ENCODE peak calls at places on chromosomes 6 and 20, in ten cellular contexts. C is OCI-LY7, F is H1, D is H9, X is fibroblast of lung, Z is A549, M is PC-3, A is mesendoderm, E is hepatocyte, P is PC-9. W is an unnamed sample.
A peak's percentile ranks its signal among the peaks of the same experiment; 100 is the strongest.

GRCh38 chr6:42359021-42359420 is 92.7 kb downstream of the TRERF1 start:
- DNase-seq in C (no peak), F (no peak), D (no peak), X (no peak), Z (no peak), M (peak; percentile 23), A (no peak), E (no peak), P (no peak), W (no peak)

GRCh38 chr6:6604566-6604965 is 16.0 kb downstream of the LY86 start:
- DNase-seq in C (no peak), F (no peak), D (no peak), X (no peak), Z (no peak), M (no peak), A (no peak), E (no peak), P (no peak), W (no peak)

GRCh38 chr20:47075263-47075662 is 180.6 kb downstream of the EYA2 start:
- DNase-seq in C (no peak), F (no peak), D (no peak), X (no peak), Z (no peak), M (no peak), A (no peak), E (no peak), P (no peak), W (no peak)

GRCh38 chr6:138331444-138331843 is 46.3 kb upstream of the SMIM28 start:
- DNase-seq in C (no peak), F (no peak), D (no peak), X (no peak), Z (no peak), M (no peak), A (peak; percentile 79), E (no peak), P (no peak), W (no peak)

GRCh38 chr6:10404799-10405524 is 9.9 kb downstream of the TFAP2A start:
- DNase-seq in C (no peak), F (no peak), D (no peak), X (no peak), Z (no peak), M (peak; percentile 12), A (no peak), E (no peak), P (no peak), W (no peak)

GRCh38 chr6:37575221-37575620 is 75.5 kb upstream of the CCDC167 start:
- DNase-seq in C (no peak), F (no peak), D (no peak), X (no peak), Z (no peak), M (no peak), A (no peak), E (no peak), P (no peak), W (no peak)

GRCh38 chr6:168095741-168096250 is 16.8 kb upstream of the FRMD1 start:
- DNase-seq in C (no peak), F (no peak), D (no peak), X (no peak), Z (no peak), M (no peak), A (no peak), E (no peak), P (no peak), W (no peak)

GRCh38 chr6:39887692-39888450 is 46.4 kb downstream of the MOCS1 start:
- DNase-seq in C (no peak), F (no peak), D (no peak), X (peak; percentile 91), Z (peak; percentile 9), M (peak; percentile 7), A (peak; percentile 92), E (peak; percentile 86), P (no peak), W (peak; percentile 22)

GRCh38 chr6:118768904-118769325 is 117.5 kb upstream of the CEP85L start:
- DNase-seq in C (no peak), F (no peak), D (no peak), X (no peak), Z (no peak), M (peak; percentile 67), A (no peak), E (no peak), P (no peak), W (no peak)

GRCh38 chr6:3919130-3919628 is 70.0 kb downstream of the FAM50B start:
- DNase-seq in C (no peak), F (no peak), D (no peak), X (peak; percentile 19), Z (peak; percentile 12), M (no peak), A (peak; percentile 86), E (no peak), P (peak; percentile 48), W (peak; percentile 86)

GRCh38 chr6:82775361-82775760 is 290.3 kb downstream of the UBE3D start:
- DNase-seq in C (no peak), F (no peak), D (no peak), X (no peak), Z (no peak), M (peak; percentile 12), A (no peak), E (no peak), P (no peak), W (no peak)

DNA sequence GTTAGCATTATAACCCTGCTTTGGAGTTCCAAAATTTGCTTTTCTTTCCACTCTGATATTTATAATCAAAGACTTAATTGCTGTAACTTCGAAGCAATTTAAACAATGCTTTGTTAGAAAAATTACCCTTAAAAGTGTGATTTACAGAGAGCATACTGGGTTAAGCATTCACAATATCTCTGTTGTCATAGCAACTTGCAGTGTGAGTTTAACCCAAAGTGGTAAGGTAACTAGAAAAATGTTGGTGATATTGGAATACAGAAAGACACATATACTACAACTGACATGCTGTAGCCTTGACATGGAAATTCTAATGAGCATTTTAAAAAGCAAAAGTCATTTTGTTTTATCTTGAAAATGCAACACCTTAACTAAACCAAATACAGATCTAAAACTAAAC is 70.4 kb upstream of the SMLR1 start:
- DNase-seq in C (no peak), F (no peak), D (no peak), X (no peak), Z (no peak), M (no peak), A (no peak), E (no peak), P (no peak), W (no peak)
- H3K4me2 ChIP-seq in C (no peak overlapping the region), F (no peak overlapping the region), D (no peak overlapping the region), X (no peak overlapping the region), Z (no peak overlapping the region), M (no peak overlapping the region), A (no peak overlapping the region), E (no peak overlapping the region), P (no peak overlapping the region), W (no peak overlapping the region)

GRCh38 chr20:58855506-58856314 is 3.2 kb downstream of the GNAS start:
- DNase-seq in C (no peak), F (no peak), D (no peak), X (no peak), Z (no peak), M (peak; percentile 68), A (no peak), E (no peak), P (peak; percentile 74), W (peak; percentile 87)
- H3K4me2 ChIP-seq in C (no peak overlapping the region), F (peak overlapping the region; percentile 71), D (peak overlapping the region; percentile 54), X (peak overlapping the region; percentile 5), Z (no peak overlapping the region), M (peak overlapping the region; percentile 87), A (no peak overlapping the region), E (peak overlapping the region; percentile 80), P (peak overlapping the region; percentile 79), W (peak overlapping the region; percentile 70)

GRCh38 chr20:49281913-49282467 is 4.1 kb upstream of the ZNFX1 start:
- DNase-seq in C (no peak), F (no peak), D (no peak), X (no peak), Z (no peak), M (no peak), A (peak; percentile 22), E (no peak), P (no peak), W (no peak)
- H3K4me2 ChIP-seq in C (peak overlapping the region; percentile 95), F (peak overlapping the region; percentile 97), D (peak overlapping the region; percentile 100), X (peak overlapping the region; percentile 30), Z (peak overlapping the region; percentile 97), M (peak overlapping the region; percentile 89), A (peak overlapping the region; percentile 97), E (peak overlapping the region; percentile 88), P (peak overlapping the region; percentile 92), W (peak overlapping the region; percentile 49)

GRCh38 chr20:58640446-58640845 is 10.6 kb upstream of the STX16 start:
- DNase-seq in C (no peak), F (no peak), D (no peak), X (no peak), Z (no peak), M (peak; percentile 56), A (no peak), E (no peak), P (peak; percentile 26), W (peak; percentile 50)
- H3K4me2 ChIP-seq in C (no peak overlapping the region), F (no peak overlapping the region), D (no peak overlapping the region), X (no peak overlapping the region), Z (no peak overlapping the region), M (peak overlapping the region; percentile 7), A (no peak overlapping the region), E (no peak overlapping the region), P (peak overlapping the region; percentile 14), W (no peak overlapping the region)

DNA sequence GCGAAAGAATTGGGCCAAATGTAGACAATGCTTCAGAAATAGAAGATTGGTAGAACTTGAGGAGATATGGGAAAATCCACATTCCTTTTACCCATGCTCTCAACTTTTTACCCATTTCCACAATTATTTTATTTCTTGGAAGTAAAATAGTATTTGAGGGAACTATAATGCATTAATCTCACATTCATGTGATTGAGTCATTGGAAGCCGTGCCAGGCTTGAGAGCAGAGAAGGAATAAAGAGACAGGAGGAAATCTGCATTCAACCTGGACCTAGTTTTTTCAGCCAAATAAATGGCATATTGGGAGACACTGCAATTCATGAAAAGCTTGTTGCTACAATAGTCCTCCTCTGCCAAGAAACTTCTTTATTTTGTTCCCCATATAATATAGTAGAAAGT is 2.8 kb upstream of the NUP153 start:
- DNase-seq in C (no peak), F (no peak), D (no peak), X (no peak), Z (no peak), M (no peak), A (no peak), E (no peak), P (no peak), W (no peak)
- H3K4me2 ChIP-seq in C (no peak overlapping the region), F (no peak overlapping the region), D (no peak overlapping the region), X (no peak overlapping the region), Z (no peak overlapping the region), M (no peak overlapping the region), A (no peak overlapping the region), E (no peak overlapping the region), P (no peak overlapping the region), W (no peak overlapping the region)

DNA sequence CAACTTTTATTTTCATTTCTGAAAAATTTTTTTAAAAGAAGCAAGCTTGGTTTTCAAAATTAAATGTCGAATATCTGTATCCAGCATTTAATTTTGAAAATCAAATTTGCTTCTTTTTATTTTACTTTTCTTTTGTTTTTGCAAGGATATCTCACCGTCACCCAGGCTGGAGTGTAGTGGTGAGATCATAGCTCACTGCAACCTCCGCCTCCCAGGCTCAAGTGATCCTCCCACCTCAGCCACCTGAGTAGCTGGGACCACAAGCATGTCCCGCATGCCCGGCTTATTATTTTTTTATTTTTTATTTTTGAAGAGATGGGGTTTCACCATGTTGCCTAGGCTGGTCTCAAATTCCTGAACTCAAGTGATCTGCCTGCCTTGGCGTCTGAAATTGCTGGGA is 17.0 kb upstream of the EPB41L2 start:
- DNase-seq in C (no peak), F (no peak), D (no peak), X (no peak), Z (no peak), M (no peak), A (no peak), E (no peak), P (no peak), W (no peak)
- H3K4me2 ChIP-seq in C (no peak overlapping the region), F (no peak overlapping the region), D (no peak overlapping the region), X (no peak overlapping the region), Z (no peak overlapping the region), M (no peak overlapping the region), A (no peak overlapping the region), E (no peak overlapping the region), P (no peak overlapping the region), W (no peak overlapping the region)

GRCh38 chr6:134446901-134447300 is 129.0 kb upstream of the SGK1 start:
- DNase-seq in C (no peak), F (no peak), D (no peak), X (peak; percentile 42), Z (no peak), M (no peak), A (no peak), E (no peak), P (no peak), W (no peak)
- H3K4me2 ChIP-seq in C (no peak overlapping the region), F (no peak overlapping the region), D (no peak overlapping the region), X (peak overlapping the region; percentile 13), Z (no peak overlapping the region), M (no peak overlapping the region), A (no peak overlapping the region), E (no peak overlapping the region), P (no peak overlapping the region), W (no peak overlapping the region)

W was measured in trophoblast cell.